ENCODE peak calls at places on chromosomes 6 and 20, in five cellular contexts. K is Right ventricle myocardium superior; S is left lung; P is mucosa of descending colon; W is CD4-positive, CD25-positive, alpha-beta regulatory T cell. N is an unnamed sample.
A peak's percentile ranks its signal among the peaks of the same experiment; 100 is the strongest.

GRCh38 chr6:168439791-168440491 is 1.0 kb upstream of the SMOC2 start:
- ATAC-seq in K (peak; percentile 37), S (peak; percentile 12), P (no peak), W (no peak), N (no peak)

GRCh38 chr6:17233531-17233930 is 47.6 kb upstream of the RBM24 start:
- ATAC-seq in S (no peak), K (no peak), P (no peak), W (no peak), N (peak; percentile 82)

GRCh38 chr6:6751615-6752014 is 163.1 kb downstream of the LY86 start:
- ATAC-seq in S (peak; percentile 44), K (no peak), P (peak; percentile 84), W (no peak), N (no peak)

GRCh38 chr6:18160921-18161320 is 5.7 kb downstream of the KDM1B start:
- ATAC-seq in W (no peak), P (peak; percentile 39), K (no peak), S (no peak), N (no peak)

GRCh38 chr6:4114123-4114522 is 21.3 kb downstream of the ECI2 start:
- ATAC-seq in W (no peak), K (no peak), S (no peak), P (no peak), N (no peak)

GRCh38 chr6:109790131-109790530 is 99.0 kb downstream of the FIG4 start:
- ATAC-seq in P (no peak), W (no peak), S (no peak), K (no peak), N (no peak)

GRCh38 chr6:80060774-80061173 is 45.7 kb upstream of the BCKDHB start:
- ATAC-seq in W (no peak), K (no peak), P (no peak), S (no peak), N (no peak)

GRCh38 chr20:37545516-37545915 is 17.8 kb upstream of the BLCAP start:
- ATAC-seq in S (no peak), K (no peak), W (no peak), P (no peak), N (no peak)

GRCh38 chr6:70846207-70846835 is 110.5 kb downstream of the B3GAT2 start:
- ATAC-seq in P (no peak), S (no peak), K (no peak), W (no peak), N (peak; percentile 96)

GRCh38 chr6:33993653-33994052 is 152.2 kb downstream of the GRM4 start:
- ATAC-seq in S (no peak), K (no peak), W (no peak), P (no peak), N (no peak)

GRCh38 chr20:22430746-22431168 is 153.6 kb downstream of the FOXA2 start:
- ATAC-seq in K (no peak), P (no peak), W (no peak), S (no peak), N (no peak)

GRCh38 chr6:70725817-70726413 is 58.2 kb downstream of the SMAP1 start:
- ATAC-seq in P (no peak), W (no peak), S (no peak), K (no peak), N (no peak)

GRCh38 chr6:167113935-167114910 is 8.7 kb upstream of the CCR6 start:
- ATAC-seq in W (peak; percentile 76), P (peak; percentile 70), S (peak; percentile 26), K (no peak), N (peak; percentile 82)

N was measured in esophagus mucosa.